ENCODE peak calls at places on chromosomes 12 and 14, in ten cellular contexts. S is posterior cingulate gyrus; H is CD4-positive, CD25-positive, alpha-beta regulatory T cell; P is activated gamma-delta T cell treated with anti-CD3 and anti-CD28 coated beads, Interleukin-2, amount 50 U/mL, for 16 hours; Z is stimulated activated CD8-positive, alpha-beta memory T cell treated with anti-CD3 and anti-CD28 coated beads, Interleukin-4, amount 100 ng/mL, for 4 hours; W is tibial nerve; O is C1 segment of cervical spinal cord; G is HS-5; A is A549; M is COR-L47. K is an unnamed sample.
A peak's percentile ranks its signal among the peaks of the same experiment; 100 is the strongest.

GRCh38 chr12:121980211-121980891 is 41.3 kb upstream of the BCL7A start:
- DNase-seq in Z (no peak), H (no peak), W (no peak), P (no peak), A (no peak), G (no peak), S (no peak), M (no peak), O (no peak), K (no peak)

GRCh38 chr12:6294533-6295186 is 15.8 kb upstream of the PLEKHG6 start:
- DNase-seq in S (no peak), H (no peak), P (no peak), A (no peak), G (no peak), W (no peak), M (no peak), O (no peak), Z (no peak), K (no peak)

GRCh38 chr14:77260631-77261030 is 10.4 kb downstream of the NGB start:
- DNase-seq in P (no peak), S (no peak), M (no peak), W (no peak), Z (no peak), A (no peak), G (no peak), O (no peak), H (no peak), K (no peak)

GRCh38 chr12:117125769-117126168 is 26.6 kb upstream of the TESC start:
- DNase-seq in W (no peak), G (no peak), A (no peak), O (no peak), S (no peak), Z (no peak), M (no peak), H (no peak), P (no peak), K (no peak)

GRCh38 chr14:92464156-92464555 is 49.4 kb upstream of the RIN3 start:
- DNase-seq in Z (no peak), S (no peak), A (no peak), H (no peak), W (no peak), M (no peak), G (no peak), P (no peak), O (no peak), K (no peak)

GRCh38 chr12:115468087-115468510 is 784.1 kb upstream of the TBX3 start:
- DNase-seq in S (no peak), O (no peak), A (peak; percentile 15), Z (no peak), H (no peak), W (no peak), M (no peak), P (no peak), G (no peak), K (no peak)

GRCh38 chr12:79668113-79668512 is 22.7 kb downstream of the PAWR start:
- DNase-seq in M (no peak), P (no peak), H (no peak), S (no peak), Z (no peak), O (no peak), A (no peak), W (no peak), G (no peak), K (no peak)

GRCh38 chr12:68414988-68415387 is 82.8 kb upstream of the MDM1 start:
- DNase-seq in M (no peak), O (no peak), P (no peak), W (no peak), Z (no peak), G (no peak), S (no peak), H (no peak), A (no peak), K (no peak)

GRCh38 chr12:66603458-66603857 is 75.4 kb downstream of the GRIP1 start:
- DNase-seq in H (no peak), G (no peak), M (no peak), W (no peak), P (no peak), Z (no peak), A (no peak), O (no peak), S (no peak), K (no peak)

GRCh38 chr14:88321692-88322504 is 1.2 kb downstream of the KCNK10 start:
- DNase-seq in W (no peak), O (no peak), A (no peak), Z (no peak), P (no peak), H (no peak), G (no peak), S (peak; percentile 23), M (no peak), K (no peak)

GRCh38 chr12:25377475-25378179 is 126.9 kb upstream of the KRAS start:
- DNase-seq in W (no peak), H (no peak), Z (no peak), A (no peak), M (no peak), O (no peak), P (no peak), G (peak; percentile 37), S (no peak), K (peak; percentile 65)

GRCh38 chr14:102239231-102239630 is 65.7 kb downstream of the MOK start:
- DNase-seq in S (no peak), A (no peak), O (no peak), M (no peak), H (no peak), W (no peak), P (no peak), Z (no peak), G (no peak), K (no peak)

GRCh38 chr12:123671876-123672275 is 963 bp downstream of the TCTN2 start:
- DNase-seq in S (no peak), O (no peak), H (no peak), G (no peak), W (no peak), A (no peak), Z (no peak), M (no peak), P (no peak), K (no peak)

GRCh38 chr12:48349471-48349870 is 1.2 kb downstream of the ZNF641 start:
- DNase-seq in W (no peak), G (no peak), O (no peak), Z (no peak), S (no peak), A (no peak), P (no peak), H (no peak), M (no peak), K (no peak)

GRCh38 chr12:29741342-29742241 is 42.1 kb downstream of the TMTC1 start:
- DNase-seq in W (no peak), O (no peak), G (peak; percentile 89), M (no peak), P (no peak), H (no peak), S (no peak), Z (no peak), A (no peak), K (no peak)

GRCh38 chr14:100384819-100385813 is 62.0 kb downstream of the SLC25A47 start:
- DNase-seq in H (no peak), S (no peak), A (peak; percentile 50), P (no peak), Z (no peak), W (no peak), O (no peak), M (peak; percentile 73), G (no peak), K (no peak)

GRCh38 chr12:27332407-27333310 is at the start of gene BMAL2:
- DNase-seq in H (no peak), O (no peak), W (no peak), M (peak; percentile 36), Z (no peak), P (no peak), A (peak; percentile 64), G (no peak), S (peak; percentile 37), K (no peak)

GRCh38 chr12:25422241-25422640 is 130.8 kb downstream of the LMNTD1 start:
- DNase-seq in Z (no peak), W (no peak), H (no peak), S (no peak), A (no peak), G (no peak), M (no peak), P (no peak), O (no peak), K (no peak)

GRCh38 chr12:108543642-108544041 is 17.3 kb downstream of the SART3 start:
- DNase-seq in G (no peak), S (no peak), A (no peak), O (no peak), W (no peak), H (no peak), P (no peak), Z (no peak), M (no peak), K (no peak)

GRCh38 chr12:21337959-21338704 is 3.4 kb upstream of the SLCO1A2 start:
- DNase-seq in H (no peak), W (no peak), S (no peak), M (no peak), A (no peak), Z (no peak), O (no peak), G (no peak), P (no peak), K (no peak)

GRCh38 chr14:95045836-95046430 is 111.4 kb downstream of the DICER1 start:
- DNase-seq in M (no peak), Z (no peak), P (no peak), H (no peak), A (no peak), W (no peak), S (no peak), G (no peak), O (no peak), K (no peak)

GRCh38 chr14:45785240-45785639 is 532.2 kb upstream of the MIS18BP1 start:
- DNase-seq in O (no peak), G (no peak), M (no peak), A (no peak), W (no peak), Z (no peak), S (no peak), H (no peak), P (no peak), K (peak; percentile 64)

GRCh38 chr12:65853489-65854157 is 29.3 kb downstream of the HMGA2 start:
- DNase-seq in P (no peak), A (no peak), G (no peak), O (no peak), M (no peak), S (no peak), Z (no peak), H (no peak), W (no peak), K (no peak)

GRCh38 chr12:120709976-120710804 is at the start of gene UNC119B:
- DNase-seq in M (peak; percentile 54), W (peak; percentile 47), A (peak; percentile 79), O (peak; percentile 21), P (peak; percentile 59), H (peak; percentile 73), S (peak; percentile 83), Z (peak; percentile 58), G (no peak), K (no peak)

GRCh38 chr12:65632131-65632855 is 192.0 kb upstream of the HMGA2 start:
- DNase-seq in A (no peak), P (no peak), Z (no peak), M (no peak), O (no peak), G (no peak), W (no peak), S (no peak), H (no peak), K (no peak)

GRCh38 chr12:67358686-67359374 is 89.7 kb downstream of the CAND1 start:
- DNase-seq in G (peak; percentile 42), Z (no peak), W (no peak), S (no peak), H (no peak), M (no peak), A (no peak), P (no peak), O (no peak), K (no peak)

GRCh38 chr12:114658002-114658441 is 26.0 kb downstream of the TBX3 start:
- DNase-seq in A (no peak), O (no peak), P (no peak), S (no peak), M (no peak), W (no peak), H (no peak), Z (no peak), G (no peak), K (no peak)

GRCh38 chr12:109513977-109514376 is 36.5 kb downstream of the UBE3B start:
- DNase-seq in O (no peak), G (no peak), M (no peak), H (no peak), Z (no peak), P (no peak), W (no peak), S (no peak), A (no peak), K (no peak)